ENCODE peak calls at places on chromosomes 3 and 15, in nine cellular contexts. One of them, this sample, is unnamed.

GRCh38 chr15:91866371-91866905 is 12.9 kb downstream of the SLCO3A1 start:
- DNase-seq in T-helper 9 cell: no peak
- DNase-seq in CD8-positive, alpha-beta T cell: no peak
- DNase-seq in NCI-H345: no peak
- DNase-seq in anterior cingulate cortex: no peak
- DNase-seq in fibroblast of gingiva: peak
- DNase-seq in stimulated activated CD8-positive, alpha-beta memory T cell treated with anti-CD3 and anti-CD28 coated beads, Interleukin-7, amount 100 ng/mL, for 48 hours: no peak
- DNase-seq in NCI-H1092: no peak
- DNase-seq in GM06990: no peak
- DNase-seq in this sample: no peak

GRCh38 chr3:19202303-19202702 is 54.0 kb downstream of the KCNH8 start:
- DNase-seq in T-helper 9 cell: no peak
- DNase-seq in CD8-positive, alpha-beta T cell: no peak
- DNase-seq in NCI-H345: no peak
- DNase-seq in anterior cingulate cortex: no peak
- DNase-seq in fibroblast of gingiva: no peak
- DNase-seq in stimulated activated CD8-positive, alpha-beta memory T cell treated with anti-CD3 and anti-CD28 coated beads, Interleukin-7, amount 100 ng/mL, for 48 hours: no peak
- DNase-seq in NCI-H1092: no peak
- DNase-seq in GM06990: no peak
- DNase-seq in this sample: no peak

GRCh38 chr3:88189361-88189810 is 39.6 kb downstream of the C3orf38 start:
- DNase-seq in T-helper 9 cell: no peak
- DNase-seq in CD8-positive, alpha-beta T cell: no peak
- DNase-seq in NCI-H345: no peak
- DNase-seq in anterior cingulate cortex: no peak
- DNase-seq in fibroblast of gingiva: no peak
- DNase-seq in stimulated activated CD8-positive, alpha-beta memory T cell treated with anti-CD3 and anti-CD28 coated beads, Interleukin-7, amount 100 ng/mL, for 48 hours: no peak
- DNase-seq in NCI-H1092: no peak
- DNase-seq in GM06990: peak
- DNase-seq in this sample: no peak

GRCh38 chr3:174329321-174329720 is 529.8 kb upstream of the NAALADL2 start:
- DNase-seq in T-helper 9 cell: no peak
- DNase-seq in CD8-positive, alpha-beta T cell: no peak
- DNase-seq in NCI-H345: no peak
- DNase-seq in anterior cingulate cortex: no peak
- DNase-seq in fibroblast of gingiva: peak
- DNase-seq in stimulated activated CD8-positive, alpha-beta memory T cell treated with anti-CD3 and anti-CD28 coated beads, Interleukin-7, amount 100 ng/mL, for 48 hours: no peak
- DNase-seq in NCI-H1092: no peak
- DNase-seq in GM06990: no peak
- DNase-seq in this sample: no peak

GRCh38 chr3:52222319-52223221 is 2.9 kb downstream of the TLR9 start:
- DNase-seq in T-helper 9 cell: no peak
- DNase-seq in CD8-positive, alpha-beta T cell: no peak
- DNase-seq in NCI-H345: no peak
- DNase-seq in anterior cingulate cortex: no peak
- DNase-seq in fibroblast of gingiva: no peak
- DNase-seq in stimulated activated CD8-positive, alpha-beta memory T cell treated with anti-CD3 and anti-CD28 coated beads, Interleukin-7, amount 100 ng/mL, for 48 hours: no peak
- DNase-seq in NCI-H1092: no peak
- DNase-seq in GM06990: no peak
- DNase-seq in this sample: no peak

GRCh38 chr15:94002026-94002425 is 229.3 kb upstream of the MCTP2 start:
- DNase-seq in T-helper 9 cell: no peak
- DNase-seq in CD8-positive, alpha-beta T cell: no peak
- DNase-seq in NCI-H345: no peak
- DNase-seq in anterior cingulate cortex: no peak
- DNase-seq in fibroblast of gingiva: no peak
- DNase-seq in stimulated activated CD8-positive, alpha-beta memory T cell treated with anti-CD3 and anti-CD28 coated beads, Interleukin-7, amount 100 ng/mL, for 48 hours: no peak
- DNase-seq in NCI-H1092: no peak
- DNase-seq in GM06990: no peak
- DNase-seq in this sample: no peak

GRCh38 chr3:137866933-137867332 is 102.8 kb downstream of the SOX14 start:
- DNase-seq in T-helper 9 cell: no peak
- DNase-seq in CD8-positive, alpha-beta T cell: no peak
- DNase-seq in NCI-H345: no peak
- DNase-seq in anterior cingulate cortex: no peak
- DNase-seq in fibroblast of gingiva: no peak
- DNase-seq in stimulated activated CD8-positive, alpha-beta memory T cell treated with anti-CD3 and anti-CD28 coated beads, Interleukin-7, amount 100 ng/mL, for 48 hours: no peak
- DNase-seq in NCI-H1092: no peak
- DNase-seq in GM06990: no peak
- DNase-seq in this sample: no peak

GRCh38 chr15:81411969-81412633 is 38.1 kb upstream of the TMC3 start:
- DNase-seq in T-helper 9 cell: no peak
- DNase-seq in CD8-positive, alpha-beta T cell: no peak
- DNase-seq in NCI-H345: no peak
- DNase-seq in anterior cingulate cortex: no peak
- DNase-seq in fibroblast of gingiva: peak
- DNase-seq in stimulated activated CD8-positive, alpha-beta memory T cell treated with anti-CD3 and anti-CD28 coated beads, Interleukin-7, amount 100 ng/mL, for 48 hours: no peak
- DNase-seq in NCI-H1092: no peak
- DNase-seq in GM06990: no peak
- DNase-seq in this sample: no peak